ENCODE peak calls at places on chromosomes 2 and 18, in eight cellular contexts. One of them, this sample, is unnamed.

GRCh38 chr2:236169151-236169721 is 1.1 kb upstream of the GBX2 start:
- DNase-seq in lower lobe of right lung: no peak
- DNase-seq in mesendoderm: peak; percentile 57
- DNase-seq in aorta: no peak
- DNase-seq in coronary artery: no peak
- DNase-seq in pancreas: no peak
- DNase-seq in small intestine: no peak
- DNase-seq in SJSA1: no peak
- DNase-seq in this sample: no peak

GRCh38 chr2:25966531-25967265 is 15.6 kb downstream of the KIF3C start:
- DNase-seq in aorta: no peak
- DNase-seq in coronary artery: no peak
- DNase-seq in pancreas: no peak
- DNase-seq in mesendoderm: peak; percentile 51
- DNase-seq in lower lobe of right lung: no peak
- DNase-seq in small intestine: no peak
- DNase-seq in SJSA1: no peak
- DNase-seq in this sample: no peak

GRCh38 chr2:54388093-54388492 is 68.0 kb upstream of the SPTBN1 start:
- DNase-seq in pancreas: no peak
- DNase-seq in aorta: no peak
- DNase-seq in SJSA1: no peak
- DNase-seq in lower lobe of right lung: no peak
- DNase-seq in small intestine: no peak
- DNase-seq in mesendoderm: peak; percentile 21
- DNase-seq in coronary artery: no peak
- DNase-seq in this sample: no peak

GRCh38 chr2:196480653-196481322 is 158.7 kb upstream of the CCDC150 start:
- DNase-seq in small intestine: no peak
- DNase-seq in coronary artery: no peak
- DNase-seq in aorta: no peak
- DNase-seq in SJSA1: no peak
- DNase-seq in pancreas: no peak
- DNase-seq in mesendoderm: no peak
- DNase-seq in lower lobe of right lung: no peak
- DNase-seq in this sample: no peak

GRCh38 chr18:59084286-59084779 is 55.4 kb upstream of the SEC11C start:
- DNase-seq in small intestine: peak; percentile 57
- DNase-seq in pancreas: peak; percentile 79
- DNase-seq in lower lobe of right lung: peak; percentile 71
- DNase-seq in mesendoderm: peak; percentile 86
- DNase-seq in SJSA1: peak; percentile 72
- DNase-seq in aorta: peak; percentile 76
- DNase-seq in coronary artery: no peak
- DNase-seq in this sample: peak; percentile 74

GRCh38 chr2:164430166-164430783 is 191.0 kb downstream of the GRB14 start:
- DNase-seq in lower lobe of right lung: no peak
- DNase-seq in pancreas: no peak
- DNase-seq in mesendoderm: peak; percentile 52
- DNase-seq in small intestine: peak; percentile 24
- DNase-seq in SJSA1: no peak
- DNase-seq in aorta: no peak
- DNase-seq in coronary artery: no peak
- DNase-seq in this sample: no peak

GRCh38 chr2:128427356-128427755 is 108.7 kb upstream of the HS6ST1 start:
- DNase-seq in coronary artery: no peak
- DNase-seq in small intestine: no peak
- DNase-seq in SJSA1: peak; percentile 21
- DNase-seq in mesendoderm: no peak
- DNase-seq in aorta: no peak
- DNase-seq in lower lobe of right lung: no peak
- DNase-seq in pancreas: peak; percentile 6
- DNase-seq in this sample: no peak

GRCh38 chr18:8996771-8997432 is 105.6 kb upstream of the NDUFV2 start:
- DNase-seq in lower lobe of right lung: no peak
- DNase-seq in mesendoderm: no peak
- DNase-seq in SJSA1: no peak
- DNase-seq in aorta: no peak
- DNase-seq in small intestine: no peak
- DNase-seq in coronary artery: no peak
- DNase-seq in pancreas: no peak
- DNase-seq in this sample: no peak

GRCh38 chr2:232328038-232328435 is 50.5 kb upstream of the ALPP start:
- DNase-seq in mesendoderm: no peak
- DNase-seq in aorta: no peak
- DNase-seq in SJSA1: peak; percentile 32
- DNase-seq in coronary artery: no peak
- DNase-seq in lower lobe of right lung: peak; percentile 6
- DNase-seq in pancreas: peak; percentile 29
- DNase-seq in small intestine: no peak
- DNase-seq in this sample: no peak

GRCh38 chr2:3039188-3040065 is 338.2 kb downstream of the EIPR1 start:
- DNase-seq in SJSA1: no peak
- DNase-seq in coronary artery: peak; percentile 36
- DNase-seq in aorta: peak; percentile 17
- DNase-seq in mesendoderm: no peak
- DNase-seq in small intestine: no peak
- DNase-seq in pancreas: no peak
- DNase-seq in lower lobe of right lung: no peak
- DNase-seq in this sample: no peak

GRCh38 chr2:21658269-21658668 is 534.5 kb downstream of the TDRD15 start:
- DNase-seq in coronary artery: no peak
- DNase-seq in aorta: no peak
- DNase-seq in lower lobe of right lung: no peak
- DNase-seq in mesendoderm: no peak
- DNase-seq in SJSA1: no peak
- DNase-seq in pancreas: no peak
- DNase-seq in small intestine: no peak
- DNase-seq in this sample: no peak

GRCh38 chr2:149743842-149744468 is 156.4 kb upstream of the MMADHC start:
- DNase-seq in aorta: no peak
- DNase-seq in mesendoderm: no peak
- DNase-seq in pancreas: no peak
- DNase-seq in coronary artery: no peak
- DNase-seq in lower lobe of right lung: no peak
- DNase-seq in small intestine: no peak
- DNase-seq in SJSA1: peak; percentile 65
- DNase-seq in this sample: no peak

GRCh38 chr2:235666240-235666781 is 172.5 kb downstream of the AGAP1 start:
- DNase-seq in lower lobe of right lung: no peak
- DNase-seq in coronary artery: no peak
- DNase-seq in small intestine: peak; percentile 64
- DNase-seq in SJSA1: no peak
- DNase-seq in aorta: no peak
- DNase-seq in mesendoderm: peak; percentile 93
- DNase-seq in pancreas: no peak
- DNase-seq in this sample: no peak

GRCh38 chr2:63364866-63365265 is 223.4 kb downstream of the WDPCP start:
- DNase-seq in mesendoderm: no peak
- DNase-seq in lower lobe of right lung: no peak
- DNase-seq in aorta: no peak
- DNase-seq in SJSA1: no peak
- DNase-seq in small intestine: no peak
- DNase-seq in coronary artery: no peak
- DNase-seq in pancreas: no peak
- DNase-seq in this sample: no peak

GRCh38 chr2:174338626-174339570 is 4.1 kb downstream of the SP9 start:
- DNase-seq in SJSA1: no peak
- DNase-seq in coronary artery: no peak
- DNase-seq in small intestine: no peak
- DNase-seq in aorta: no peak
- DNase-seq in pancreas: no peak
- DNase-seq in mesendoderm: peak; percentile 50
- DNase-seq in lower lobe of right lung: no peak
- DNase-seq in this sample: no peak

GRCh38 chr2:174340400-174341300 is 5.9 kb downstream of the SP9 start:
- DNase-seq in coronary artery: no peak
- DNase-seq in mesendoderm: peak; percentile 57
- DNase-seq in aorta: peak; percentile 47
- DNase-seq in lower lobe of right lung: no peak
- DNase-seq in SJSA1: no peak
- DNase-seq in small intestine: no peak
- DNase-seq in pancreas: peak; percentile 65
- DNase-seq in this sample: no peak

GRCh38 chr2:174341301-174341994 is 6.7 kb downstream of the SP9 start:
- DNase-seq in small intestine: peak; percentile 75
- DNase-seq in lower lobe of right lung: peak; percentile 92
- DNase-seq in mesendoderm: peak; percentile 90
- DNase-seq in SJSA1: peak; percentile 80
- DNase-seq in coronary artery: peak; percentile 88
- DNase-seq in aorta: peak; percentile 89
- DNase-seq in pancreas: peak; percentile 97
- DNase-seq in this sample: peak; percentile 99

GRCh38 chr2:174339571-174339966 is 4.8 kb downstream of the SP9 start:
- DNase-seq in SJSA1: no peak
- DNase-seq in pancreas: no peak
- DNase-seq in coronary artery: no peak
- DNase-seq in small intestine: no peak
- DNase-seq in mesendoderm: no peak
- DNase-seq in aorta: no peak
- DNase-seq in lower lobe of right lung: no peak
- DNase-seq in this sample: no peak

DNA sequence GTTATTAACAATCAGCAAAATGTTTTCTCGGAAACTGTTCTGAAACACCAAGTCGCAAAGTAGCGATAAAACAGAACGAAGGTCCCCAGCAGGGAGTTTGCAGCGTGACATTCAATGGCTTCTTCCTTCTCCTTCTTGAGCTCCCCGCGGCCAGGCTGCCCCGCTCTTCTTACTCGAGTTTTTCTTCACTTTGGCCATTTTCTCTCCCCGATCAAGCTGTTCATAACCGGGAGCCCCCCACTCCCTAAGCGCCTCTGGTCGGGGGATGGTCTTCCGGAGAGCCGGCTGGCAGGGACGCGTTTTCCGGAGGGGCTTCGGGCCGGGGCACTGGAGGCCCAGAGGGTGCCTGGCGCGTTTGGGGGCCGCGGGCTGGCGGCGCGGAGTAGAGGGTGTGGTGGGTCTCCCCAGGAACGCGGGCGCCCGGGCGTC is 5.2 kb downstream of the SP9 start:
- DNase-seq in mesendoderm: peak; percentile 54
- DNase-seq in coronary artery: no peak
- DNase-seq in SJSA1: no peak
- DNase-seq in small intestine: no peak
- DNase-seq in aorta: no peak
- DNase-seq in pancreas: no peak
- DNase-seq in lower lobe of right lung: no peak
- DNase-seq in this sample: no peak
- H3K27ac ChIP-seq in mesendoderm: no peak overlapping the region
- H3K27ac ChIP-seq in coronary artery: no peak overlapping the region
- H3K27ac ChIP-seq in SJSA1: no peak overlapping the region
- H3K27ac ChIP-seq in small intestine: no peak overlapping the region
- H3K27ac ChIP-seq in aorta: no peak overlapping the region
- H3K27ac ChIP-seq in pancreas: no peak overlapping the region
- H3K27ac ChIP-seq in lower lobe of right lung: no peak overlapping the region
- H3K27ac ChIP-seq in this sample: no peak overlapping the region

GRCh38 chr2:223050900-223051299 is 1.1 kb upstream of the KCNE4 start:
- DNase-seq in small intestine: no peak
- DNase-seq in pancreas: no peak
- DNase-seq in lower lobe of right lung: no peak
- DNase-seq in aorta: peak; percentile 55
- DNase-seq in coronary artery: no peak
- DNase-seq in mesendoderm: no peak
- DNase-seq in SJSA1: no peak
- DNase-seq in this sample: no peak

GRCh38 chr2:223052710-223053261 is 796 bp downstream of the KCNE4 start:
- DNase-seq in coronary artery: peak; percentile 75
- DNase-seq in SJSA1: peak; percentile 46
- DNase-seq in mesendoderm: no peak
- DNase-seq in lower lobe of right lung: no peak
- DNase-seq in pancreas: no peak
- DNase-seq in small intestine: no peak
- DNase-seq in aorta: peak; percentile 60
- DNase-seq in this sample: no peak

GRCh38 chr2:223050188-223050587 is 1.8 kb upstream of the KCNE4 start:
- DNase-seq in aorta: no peak
- DNase-seq in coronary artery: no peak
- DNase-seq in pancreas: no peak
- DNase-seq in lower lobe of right lung: no peak
- DNase-seq in small intestine: no peak
- DNase-seq in mesendoderm: no peak
- DNase-seq in SJSA1: no peak
- DNase-seq in this sample: no peak

GRCh38 chr2:223053431-223054192 is 1.6 kb downstream of the KCNE4 start:
- DNase-seq in mesendoderm: peak; percentile 43
- DNase-seq in pancreas: no peak
- DNase-seq in SJSA1: no peak
- DNase-seq in coronary artery: peak; percentile 74
- DNase-seq in lower lobe of right lung: no peak
- DNase-seq in small intestine: no peak
- DNase-seq in aorta: peak; percentile 51
- DNase-seq in this sample: no peak

GRCh38 chr2:223051580-223052375 is at the start of gene KCNE4:
- DNase-seq in aorta: no peak
- DNase-seq in SJSA1: no peak
- DNase-seq in lower lobe of right lung: no peak
- DNase-seq in mesendoderm: no peak
- DNase-seq in small intestine: peak; percentile 36
- DNase-seq in pancreas: no peak
- DNase-seq in coronary artery: no peak
- DNase-seq in this sample: peak; percentile 47
- H3K27ac ChIP-seq in aorta: peak within 1 kb of the TSS; percentile 92
- H3K27ac ChIP-seq in SJSA1: peak within 1 kb of the TSS; percentile 70
- H3K27ac ChIP-seq in lower lobe of right lung: peak within 1 kb of the TSS; percentile 76
- H3K27ac ChIP-seq in mesendoderm: no peak within 1 kb of the TSS
- H3K27ac ChIP-seq in small intestine: peak within 1 kb of the TSS; percentile 85
- H3K27ac ChIP-seq in pancreas: no peak within 1 kb of the TSS
- H3K27ac ChIP-seq in coronary artery: peak within 1 kb of the TSS; percentile 90
- H3K27ac ChIP-seq in this sample: peak within 1 kb of the TSS; percentile 30

DNA sequence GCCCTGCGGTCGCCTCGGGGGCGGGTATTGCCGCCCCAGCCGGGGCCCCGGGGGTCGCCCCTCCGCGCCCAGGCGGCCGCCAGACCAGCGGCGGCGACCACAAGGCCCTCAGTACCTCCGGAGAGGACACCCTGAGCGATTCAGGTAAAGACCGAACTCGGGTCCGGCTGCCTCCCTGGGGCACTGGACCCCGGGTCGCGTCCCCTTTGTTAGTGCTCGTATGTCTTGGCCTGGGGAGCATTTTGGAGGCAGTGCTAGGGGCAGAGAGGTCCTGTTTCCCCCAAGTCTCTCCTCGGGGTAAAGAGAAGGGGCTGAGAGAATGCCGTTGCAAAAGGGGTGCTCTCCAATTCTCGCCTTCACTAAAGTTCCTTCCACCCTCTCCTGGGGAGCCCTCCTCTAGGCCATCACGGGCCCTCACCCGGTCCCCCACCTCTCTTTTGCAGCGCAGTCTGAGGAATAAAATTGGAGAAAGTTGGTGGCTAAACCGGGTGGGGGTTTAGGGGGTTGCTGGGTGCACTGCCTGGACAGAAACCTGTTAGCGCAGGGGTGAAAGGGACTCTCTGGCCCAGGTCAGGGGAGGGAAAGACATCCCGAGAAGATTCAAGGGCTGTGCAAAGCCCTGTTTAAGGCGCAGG is 2.5 kb downstream of the MYCN start:
- DNase-seq in lower lobe of right lung: no peak
- DNase-seq in coronary artery: no peak
- DNase-seq in pancreas: no peak
- DNase-seq in mesendoderm: peak; percentile 22
- DNase-seq in small intestine: no peak
- DNase-seq in SJSA1: no peak
- DNase-seq in aorta: no peak
- DNase-seq in this sample: no peak
- H3K27ac ChIP-seq in lower lobe of right lung: no peak overlapping the region
- H3K27ac ChIP-seq in coronary artery: no peak overlapping the region
- H3K27ac ChIP-seq in pancreas: no peak overlapping the region
- H3K27ac ChIP-seq in mesendoderm: peak overlapping the region; percentile 46
- H3K27ac ChIP-seq in small intestine: no peak overlapping the region
- H3K27ac ChIP-seq in SJSA1: no peak overlapping the region
- H3K27ac ChIP-seq in aorta: no peak overlapping the region
- H3K27ac ChIP-seq in this sample: no peak overlapping the region

GRCh38 chr2:160411167-160411566 is 82.4 kb downstream of the RBMS1 start:
- DNase-seq in small intestine: no peak
- DNase-seq in aorta: no peak
- DNase-seq in coronary artery: no peak
- DNase-seq in SJSA1: peak; percentile 55
- DNase-seq in lower lobe of right lung: no peak
- DNase-seq in mesendoderm: no peak
- DNase-seq in pancreas: no peak
- DNase-seq in this sample: no peak
- H3K27ac ChIP-seq in small intestine: peak overlapping the region; percentile 76
- H3K27ac ChIP-seq in aorta: peak overlapping the region; percentile 16
- H3K27ac ChIP-seq in coronary artery: no peak overlapping the region
- H3K27ac ChIP-seq in SJSA1: peak overlapping the region; percentile 41
- H3K27ac ChIP-seq in lower lobe of right lung: peak overlapping the region; percentile 42
- H3K27ac ChIP-seq in mesendoderm: no peak overlapping the region
- H3K27ac ChIP-seq in pancreas: no peak overlapping the region
- H3K27ac ChIP-seq in this sample: peak overlapping the region; percentile 73

This sample was measured in left lung.